ENCODE peak calls at places on chromosomes 3 and 15, in four cellular contexts. One of them, this sample, is unnamed.

GRCh38 chr3:103965764-103966163 is 1400.9 kb upstream of the ALCAM start:
- DNase-seq in H9: no peak
- DNase-seq in B cell: no peak
- DNase-seq in fibroblast of pulmonary artery: no peak
- DNase-seq in this sample: no peak

GRCh38 chr15:27853624-27854455 is 245.3 kb downstream of the OCA2 start:
- DNase-seq in H9: no peak
- DNase-seq in B cell: no peak
- DNase-seq in fibroblast of pulmonary artery: no peak
- DNase-seq in this sample: no peak

GRCh38 chr3:121834079-121834730 is 655 bp downstream of the IQCB1 start:
- DNase-seq in H9: no peak
- DNase-seq in B cell: peak
- DNase-seq in fibroblast of pulmonary artery: peak
- DNase-seq in this sample: no peak

GRCh38 chr15:60520041-60520824 is 41.3 kb upstream of the ICE2 start:
- DNase-seq in H9: no peak
- DNase-seq in B cell: no peak
- DNase-seq in fibroblast of pulmonary artery: no peak
- DNase-seq in this sample: no peak

GRCh38 chr3:152335273-152335672 is 66.5 kb downstream of the MBNL1 start:
- DNase-seq in H9: no peak
- DNase-seq in B cell: no peak
- DNase-seq in fibroblast of pulmonary artery: no peak
- DNase-seq in this sample: no peak

GRCh38 chr3:44021646-44022594 is 219.8 kb upstream of the TOPAZ1 start:
- DNase-seq in H9: no peak
- DNase-seq in B cell: no peak
- DNase-seq in fibroblast of pulmonary artery: no peak
- DNase-seq in this sample: no peak

GRCh38 chr3:154515921-154516320 is 85.9 kb upstream of the GPR149 start:
- DNase-seq in H9: no peak
- DNase-seq in B cell: no peak
- DNase-seq in fibroblast of pulmonary artery: no peak
- DNase-seq in this sample: no peak

GRCh38 chr15:53746101-53746500 is 13.4 kb downstream of the WDR72 start:
- DNase-seq in H9: no peak
- DNase-seq in B cell: no peak
- DNase-seq in fibroblast of pulmonary artery: no peak
- DNase-seq in this sample: no peak

GRCh38 chr3:52005571-52005986 is 9.9 kb upstream of the RPL29 start:
- DNase-seq in H9: peak
- DNase-seq in B cell: no peak
- DNase-seq in fibroblast of pulmonary artery: peak
- DNase-seq in this sample: no peak

GRCh38 chr3:187000711-187001151 is 70.4 kb downstream of the ST6GAL1 start:
- DNase-seq in H9: no peak
- DNase-seq in B cell: peak
- DNase-seq in fibroblast of pulmonary artery: no peak
- DNase-seq in this sample: no peak

GRCh38 chr3:156739976-156740375 is 65.6 kb downstream of the TIPARP start:
- DNase-seq in H9: no peak
- DNase-seq in B cell: no peak
- DNase-seq in fibroblast of pulmonary artery: no peak
- DNase-seq in this sample: no peak

GRCh38 chr15:87916208-87916607 is 340.3 kb downstream of the NTRK3 start:
- DNase-seq in H9: no peak
- DNase-seq in B cell: no peak
- DNase-seq in fibroblast of pulmonary artery: peak
- DNase-seq in this sample: no peak

GRCh38 chr3:31903686-31904431 is 77.2 kb downstream of the OSBPL10 start:
- DNase-seq in H9: no peak
- DNase-seq in B cell: peak
- DNase-seq in fibroblast of pulmonary artery: no peak
- DNase-seq in this sample: no peak

GRCh38 chr3:140434261-140434905 is 243.5 kb upstream of the TRIM42 start:
- DNase-seq in H9: no peak
- DNase-seq in B cell: no peak
- DNase-seq in fibroblast of pulmonary artery: no peak
- DNase-seq in this sample: no peak

GRCh38 chr3:32961189-32961715 is 9.8 kb downstream of the CCR4 start:
- DNase-seq in H9: no peak
- DNase-seq in B cell: no peak
- DNase-seq in fibroblast of pulmonary artery: no peak
- DNase-seq in this sample: no peak

GRCh38 chr3:196431193-196432136 is 762 bp downstream of the UBXN7 start:
- DNase-seq in H9: no peak
- DNase-seq in B cell: peak
- DNase-seq in fibroblast of pulmonary artery: peak
- DNase-seq in this sample: no peak

GRCh38 chr3:184766555-184767261 is 45.3 kb upstream of the VPS8 start:
- DNase-seq in H9: peak
- DNase-seq in B cell: no peak
- DNase-seq in fibroblast of pulmonary artery: no peak
- DNase-seq in this sample: no peak

GRCh38 chr3:45516829-45517228 is 77.7 kb upstream of the LIMD1 start:
- DNase-seq in H9: no peak
- DNase-seq in B cell: no peak
- DNase-seq in fibroblast of pulmonary artery: no peak
- DNase-seq in this sample: no peak

GRCh38 chr3:44058022-44058867 is 183.4 kb upstream of the TOPAZ1 start:
- DNase-seq in H9: no peak
- DNase-seq in B cell: peak
- DNase-seq in fibroblast of pulmonary artery: peak
- DNase-seq in this sample: no peak

GRCh38 chr15:67253517-67254237 is 784 bp downstream of the AAGAB start:
- DNase-seq in H9: no peak
- DNase-seq in B cell: peak
- DNase-seq in fibroblast of pulmonary artery: peak
- DNase-seq in this sample: no peak

This sample was measured in activated T-helper 9 cell treated with anti-CD3 and anti-CD28 coated beads, Interleukin-2, amount 50 U/mL, for 16 hours.